ENCODE peak calls at places on chromosomes 2 and 18, in seven cellular contexts. One of them, this sample, is unnamed.

GRCh38 chr2:174760845-174761473 is 3.3 kb downstream of the CHRNA1 start:
- DNase-seq in HepG2: no peak
- DNase-seq in GM12878: no peak
- DNase-seq in K562: no peak
- DNase-seq in SK-N-SH: no peak
- DNase-seq in T47D: no peak
- DNase-seq in H1: no peak
- DNase-seq in this sample: no peak

GRCh38 chr18:79368681-79369080 is 27.0 kb upstream of the NFATC1 start:
- DNase-seq in K562: no peak
- DNase-seq in SK-N-SH: no peak
- DNase-seq in H1: no peak
- DNase-seq in HepG2: no peak
- DNase-seq in T47D: no peak
- DNase-seq in GM12878: no peak
- DNase-seq in this sample: no peak

GRCh38 chr2:201258666-201258999 is 1.7 kb upstream of the CASP8 start:
- DNase-seq in SK-N-SH: no peak
- DNase-seq in HepG2: no peak
- DNase-seq in T47D: no peak
- DNase-seq in GM12878: no peak
- DNase-seq in K562: no peak
- DNase-seq in H1: no peak
- DNase-seq in this sample: no peak

GRCh38 chr2:59806486-59806885 is 747.0 kb downstream of the BCL11A start:
- DNase-seq in K562: no peak
- DNase-seq in H1: no peak
- DNase-seq in GM12878: no peak
- DNase-seq in T47D: no peak
- DNase-seq in HepG2: no peak
- DNase-seq in SK-N-SH: peak; percentile 7
- DNase-seq in this sample: no peak

GRCh38 chr18:56815926-56816325 is 164.8 kb downstream of the WDR7 start:
- DNase-seq in SK-N-SH: no peak
- DNase-seq in K562: no peak
- DNase-seq in GM12878: no peak
- DNase-seq in T47D: peak; percentile 2
- DNase-seq in H1: no peak
- DNase-seq in HepG2: peak; percentile 48
- DNase-seq in this sample: no peak

GRCh38 chr2:104901037-104901851 is 47.3 kb downstream of the POU3F3 start:
- DNase-seq in H1: no peak
- DNase-seq in GM12878: no peak
- DNase-seq in K562: no peak
- DNase-seq in T47D: no peak
- DNase-seq in HepG2: no peak
- DNase-seq in SK-N-SH: no peak
- DNase-seq in this sample: no peak

GRCh38 chr2:35585972-35586371 is 769.6 kb upstream of the CRIM1 start:
- DNase-seq in GM12878: no peak
- DNase-seq in H1: no peak
- DNase-seq in T47D: peak; percentile 12
- DNase-seq in HepG2: no peak
- DNase-seq in K562: no peak
- DNase-seq in SK-N-SH: no peak
- DNase-seq in this sample: no peak

GRCh38 chr2:61426267-61426897 is 44.5 kb downstream of the USP34 start:
- DNase-seq in SK-N-SH: peak; percentile 42
- DNase-seq in T47D: peak; percentile 70
- DNase-seq in GM12878: no peak
- DNase-seq in K562: peak; percentile 56
- DNase-seq in H1: peak; percentile 83
- DNase-seq in HepG2: peak; percentile 66
- DNase-seq in this sample: peak; percentile 33

GRCh38 chr2:227597993-227598392 is 700 bp upstream of the SCYGR2 start:
- DNase-seq in H1: no peak
- DNase-seq in HepG2: peak; percentile 18
- DNase-seq in GM12878: no peak
- DNase-seq in K562: no peak
- DNase-seq in SK-N-SH: no peak
- DNase-seq in T47D: no peak
- DNase-seq in this sample: peak; percentile 12

GRCh38 chr2:46836295-46837111 is 79.1 kb downstream of the MCFD2 start:
- DNase-seq in GM12878: no peak
- DNase-seq in SK-N-SH: no peak
- DNase-seq in K562: no peak
- DNase-seq in H1: no peak
- DNase-seq in HepG2: no peak
- DNase-seq in T47D: no peak
- DNase-seq in this sample: no peak

GRCh38 chr2:66553370-66553769 is 118.4 kb downstream of the MEIS1 start:
- DNase-seq in H1: no peak
- DNase-seq in T47D: peak; percentile 62
- DNase-seq in GM12878: no peak
- DNase-seq in HepG2: no peak
- DNase-seq in SK-N-SH: no peak
- DNase-seq in K562: no peak
- DNase-seq in this sample: no peak

GRCh38 chr2:101238930-101239759 is 13.5 kb upstream of the CNOT11 start:
- DNase-seq in H1: no peak
- DNase-seq in GM12878: no peak
- DNase-seq in SK-N-SH: no peak
- DNase-seq in K562: no peak
- DNase-seq in T47D: no peak
- DNase-seq in HepG2: peak; percentile 99
- DNase-seq in this sample: no peak

GRCh38 chr18:28036481-28036880 is 140.4 kb downstream of the CDH2 start:
- DNase-seq in K562: no peak
- DNase-seq in H1: no peak
- DNase-seq in SK-N-SH: no peak
- DNase-seq in T47D: no peak
- DNase-seq in HepG2: no peak
- DNase-seq in GM12878: no peak
- DNase-seq in this sample: no peak

GRCh38 chr2:75622929-75623328 is 23.7 kb upstream of the MRPL19 start:
- DNase-seq in SK-N-SH: no peak
- DNase-seq in GM12878: no peak
- DNase-seq in H1: no peak
- DNase-seq in K562: no peak
- DNase-seq in T47D: no peak
- DNase-seq in HepG2: no peak
- DNase-seq in this sample: no peak

GRCh38 chr2:102100371-102101096 is 42.0 kb upstream of the IL1R1 start:
- DNase-seq in H1: no peak
- DNase-seq in K562: no peak
- DNase-seq in HepG2: peak; percentile 91
- DNase-seq in GM12878: no peak
- DNase-seq in T47D: peak; percentile 40
- DNase-seq in SK-N-SH: no peak
- DNase-seq in this sample: no peak

GRCh38 chr2:30422437-30422805 is 24.6 kb upstream of the LCLAT1 start:
- DNase-seq in T47D: no peak
- DNase-seq in HepG2: no peak
- DNase-seq in K562: no peak
- DNase-seq in H1: no peak
- DNase-seq in SK-N-SH: peak; percentile 70
- DNase-seq in GM12878: peak; percentile 39
- DNase-seq in this sample: peak; percentile 37

GRCh38 chr2:112888350-112888749 is 22.6 kb upstream of the IL37 start:
- DNase-seq in SK-N-SH: no peak
- DNase-seq in H1: no peak
- DNase-seq in HepG2: no peak
- DNase-seq in GM12878: no peak
- DNase-seq in T47D: no peak
- DNase-seq in K562: no peak
- DNase-seq in this sample: no peak

GRCh38 chr2:212197776-212198175 is 340.8 kb downstream of the ERBB4 start:
- DNase-seq in H1: no peak
- DNase-seq in GM12878: no peak
- DNase-seq in SK-N-SH: no peak
- DNase-seq in HepG2: no peak
- DNase-seq in T47D: no peak
- DNase-seq in K562: no peak
- DNase-seq in this sample: no peak

GRCh38 chr18:48554610-48555400 is 16.0 kb downstream of the CTIF start:
- DNase-seq in K562: no peak
- DNase-seq in SK-N-SH: no peak
- DNase-seq in T47D: no peak
- DNase-seq in H1: no peak
- DNase-seq in HepG2: no peak
- DNase-seq in GM12878: no peak
- DNase-seq in this sample: no peak

GRCh38 chr2:152386266-152386665 is 51.3 kb downstream of the FMNL2 start:
- DNase-seq in H1: no peak
- DNase-seq in T47D: no peak
- DNase-seq in HepG2: no peak
- DNase-seq in SK-N-SH: no peak
- DNase-seq in K562: no peak
- DNase-seq in GM12878: no peak
- DNase-seq in this sample: no peak

GRCh38 chr18:54358495-54358793 is 738 bp downstream of the C18orf54 start:
- DNase-seq in GM12878: no peak
- DNase-seq in HepG2: no peak
- DNase-seq in SK-N-SH: no peak
- DNase-seq in H1: no peak
- DNase-seq in T47D: no peak
- DNase-seq in K562: no peak
- DNase-seq in this sample: no peak

GRCh38 chr18:49399003-49399402 is 61.4 kb downstream of the DYM start:
- DNase-seq in K562: no peak
- DNase-seq in SK-N-SH: peak; percentile 4
- DNase-seq in GM12878: no peak
- DNase-seq in T47D: no peak
- DNase-seq in HepG2: no peak
- DNase-seq in H1: no peak
- DNase-seq in this sample: no peak

GRCh38 chr2:170201262-170201661 is 23.3 kb downstream of the MYO3B start:
- DNase-seq in H1: no peak
- DNase-seq in HepG2: no peak
- DNase-seq in K562: no peak
- DNase-seq in T47D: no peak
- DNase-seq in GM12878: no peak
- DNase-seq in SK-N-SH: no peak
- DNase-seq in this sample: no peak

GRCh38 chr2:3291113-3291512 is 86.5 kb downstream of the EIPR1 start:
- DNase-seq in GM12878: no peak
- DNase-seq in SK-N-SH: no peak
- DNase-seq in K562: no peak
- DNase-seq in HepG2: no peak
- DNase-seq in T47D: no peak
- DNase-seq in H1: no peak
- DNase-seq in this sample: no peak

GRCh38 chr2:24881158-24881557 is 38.9 kb downstream of the ADCY3 start:
- DNase-seq in GM12878: no peak
- DNase-seq in K562: no peak
- DNase-seq in T47D: no peak
- DNase-seq in H1: no peak
- DNase-seq in SK-N-SH: no peak
- DNase-seq in HepG2: no peak
- DNase-seq in this sample: no peak

GRCh38 chr2:143399679-143400078 is 270.5 kb downstream of the ARHGAP15 start:
- DNase-seq in SK-N-SH: no peak
- DNase-seq in T47D: no peak
- DNase-seq in HepG2: no peak
- DNase-seq in H1: no peak
- DNase-seq in GM12878: no peak
- DNase-seq in K562: no peak
- DNase-seq in this sample: no peak
- TF ChIP-seq JUND in SK-N-SH: no peak
- TF ChIP-seq JUND in T47D: no peak
- TF ChIP-seq JUND in HepG2: no peak
- TF ChIP-seq JUND in H1: no peak
- TF ChIP-seq JUND in GM12878: no peak
- TF ChIP-seq JUND in K562: no peak
- TF ChIP-seq JUND in this sample: no peak

DNA sequence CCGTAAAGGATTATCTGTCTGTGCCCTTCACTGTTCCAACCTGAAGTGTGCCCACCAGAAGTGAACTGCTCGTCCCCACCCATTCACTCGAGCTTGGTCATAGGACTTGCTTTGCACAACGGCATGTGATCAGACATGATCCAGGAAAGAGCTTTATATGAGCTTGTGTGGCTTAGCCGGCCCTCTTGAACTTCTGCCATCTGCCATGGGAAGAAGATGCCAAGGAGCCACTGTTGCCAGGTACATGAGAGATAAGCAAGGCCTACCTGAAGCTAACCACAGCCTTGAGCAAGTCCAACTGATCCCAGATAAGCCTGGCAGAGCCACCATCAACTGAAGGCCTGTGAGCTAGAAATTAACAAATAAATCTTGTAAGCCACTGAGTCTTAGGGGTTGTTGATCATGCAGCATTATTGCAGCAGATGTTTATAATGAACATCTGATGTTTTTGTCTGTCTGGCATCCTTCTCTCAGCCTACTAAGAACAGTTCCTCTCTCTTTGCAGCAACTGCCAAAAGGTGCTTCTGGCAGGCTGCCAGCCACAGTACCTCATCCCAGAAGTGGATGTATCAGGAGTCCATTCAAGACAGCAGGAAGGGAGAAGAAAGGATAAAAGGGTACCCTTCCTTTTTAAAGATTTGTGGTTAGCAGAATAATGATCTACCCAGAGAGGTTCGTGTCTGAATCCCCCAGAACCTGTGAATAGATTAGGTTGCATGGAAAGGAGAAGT is 16.8 kb downstream of the DBI start:
- DNase-seq in H1: no peak
- DNase-seq in K562: no peak
- DNase-seq in HepG2: no peak
- DNase-seq in SK-N-SH: no peak
- DNase-seq in T47D: no peak
- DNase-seq in GM12878: no peak
- DNase-seq in this sample: no peak
- TF ChIP-seq JUND in H1: no peak
- TF ChIP-seq JUND in K562: no peak
- TF ChIP-seq JUND in HepG2: no peak
- TF ChIP-seq JUND in SK-N-SH: no peak
- TF ChIP-seq JUND in T47D: no peak
- TF ChIP-seq JUND in GM12878: no peak
- TF ChIP-seq JUND in this sample: no peak

GRCh38 chr2:27663463-27664244 is at the start of the genes SLC4A1AP and SUPT7L:
- DNase-seq in H1: peak; percentile 87
- DNase-seq in K562: peak; percentile 61
- DNase-seq in HepG2: peak; percentile 88
- DNase-seq in SK-N-SH: peak; percentile 85
- DNase-seq in T47D: peak; percentile 82
- DNase-seq in GM12878: peak; percentile 77
- DNase-seq in this sample: peak; percentile 85
- TF ChIP-seq JUND in H1: peak; percentile 48
- TF ChIP-seq JUND in K562: peak; percentile 87
- TF ChIP-seq JUND in HepG2: peak; percentile 75
- TF ChIP-seq JUND in SK-N-SH: no peak
- TF ChIP-seq JUND in T47D: no peak
- TF ChIP-seq JUND in GM12878: no peak
- TF ChIP-seq JUND in this sample: no peak

DNA sequence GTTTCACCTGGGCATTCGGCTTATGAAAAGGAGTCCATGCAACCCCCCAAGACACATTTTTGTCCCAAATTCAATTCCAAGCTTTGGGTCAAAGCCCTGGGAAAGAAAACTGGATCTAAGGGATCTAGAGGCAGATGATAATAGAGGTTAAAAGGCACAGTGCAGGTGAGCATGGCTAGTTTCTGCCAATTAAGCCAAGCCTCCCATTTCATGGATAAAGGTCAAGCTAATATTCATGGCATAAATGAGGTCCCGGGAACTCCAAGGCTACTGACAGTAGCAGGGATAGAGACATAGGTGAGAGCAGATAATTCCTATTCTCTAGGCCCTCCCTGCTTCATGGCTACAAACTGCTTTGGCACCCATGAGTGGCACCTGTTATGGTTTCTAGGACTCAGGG is 83.1 kb downstream of the CAMKMT start:
- DNase-seq in GM12878: no peak
- DNase-seq in HepG2: no peak
- DNase-seq in SK-N-SH: no peak
- DNase-seq in H1: no peak
- DNase-seq in K562: no peak
- DNase-seq in T47D: no peak
- DNase-seq in this sample: no peak
- TF ChIP-seq JUND in GM12878: no peak
- TF ChIP-seq JUND in HepG2: no peak
- TF ChIP-seq JUND in SK-N-SH: no peak
- TF ChIP-seq JUND in H1: no peak
- TF ChIP-seq JUND in K562: no peak
- TF ChIP-seq JUND in T47D: no peak
- TF ChIP-seq JUND in this sample: no peak

This sample was measured in HCT116.